ENCODE peak calls at places on chromosome 14, in six cellular contexts. G, T, X, R, O and U are unnamed samples.

GRCh38 chr14:90109858-90110257 is 48.1 kb downstream of the KCNK13 start:
- DNase-seq in G (no peak), T (no peak), X (no peak), R (no peak), O (no peak), U (no peak)

GRCh38 chr14:85131523-85131922 is 398.4 kb upstream of the FLRT2 start:
- DNase-seq in G (no peak), T (no peak), X (no peak), R (no peak), O (peak), U (no peak)

GRCh38 chr14:46964378-46964777 is 312.8 kb upstream of the RPL10L start:
- DNase-seq in G (no peak), T (no peak), X (no peak), R (no peak), O (no peak), U (no peak)

GRCh38 chr14:68471029-68471963 is 321.6 kb downstream of the ZFP36L1 start:
- DNase-seq in G (no peak), T (no peak), X (no peak), R (no peak), O (peak), U (no peak)

GRCh38 chr14:100873083-100873482 is 30.4 kb downstream of the RTL1 start:
- DNase-seq in G (no peak), T (no peak), X (no peak), R (no peak), O (no peak), U (no peak)

GRCh38 chr14:69484444-69485113 is at the start of gene PLEKHD1:
- DNase-seq in G (no peak), T (no peak), X (no peak), R (no peak), O (no peak), U (no peak)

GRCh38 chr14:31090872-31091764 is 64.9 kb upstream of the STRN3 start:
- DNase-seq in G (no peak), T (no peak), X (peak), R (no peak), O (peak), U (peak)

GRCh38 chr14:59215353-59215752 is 26.9 kb downstream of the DAAM1 start:
- DNase-seq in G (no peak), T (no peak), X (peak), R (peak), O (peak), U (peak)

GRCh38 chr14:68669101-68669500 is 123.8 kb downstream of the ZFP36L1 start:
- DNase-seq in G (no peak), T (no peak), X (no peak), R (peak), O (peak), U (no peak)

GRCh38 chr14:22485178-22485577 is 103.8 kb downstream of the DAD1 start:
- DNase-seq in G (no peak), T (no peak), X (no peak), R (no peak), O (no peak), U (no peak)
- H3K4me3 ChIP-seq in G (no peak), T (no peak), X (no peak), R (no peak), O (no peak), U (no peak)

GRCh38 chr14:106509176-106509575 is 982.8 kb downstream of the TMEM121 start:
- DNase-seq in G (no peak), T (no peak), X (no peak), R (no peak), O (no peak), U (no peak)
- TF ChIP-seq CTCF in G (no peak), T (no peak), X (no peak), R (no peak), O (no peak), U (no peak)

GRCh38 chr14:52937306-52937705 is 13.5 kb downstream of the FERMT2 start:
- DNase-seq in G (no peak), T (no peak), X (no peak), R (no peak), O (no peak), U (no peak)

GRCh38 chr14:52934762-52935161 is 16.1 kb downstream of the FERMT2 start:
- DNase-seq in G (no peak), T (no peak), X (no peak), R (no peak), O (no peak), U (no peak)

GRCh38 chr14:52936437-52936836 is 14.4 kb downstream of the FERMT2 start:
- DNase-seq in G (no peak), T (no peak), X (no peak), R (no peak), O (no peak), U (no peak)

GRCh38 chr14:52937869-52938268 is 13.0 kb downstream of the FERMT2 start:
- DNase-seq in G (no peak), T (no peak), X (no peak), R (no peak), O (no peak), U (no peak)

DNA sequence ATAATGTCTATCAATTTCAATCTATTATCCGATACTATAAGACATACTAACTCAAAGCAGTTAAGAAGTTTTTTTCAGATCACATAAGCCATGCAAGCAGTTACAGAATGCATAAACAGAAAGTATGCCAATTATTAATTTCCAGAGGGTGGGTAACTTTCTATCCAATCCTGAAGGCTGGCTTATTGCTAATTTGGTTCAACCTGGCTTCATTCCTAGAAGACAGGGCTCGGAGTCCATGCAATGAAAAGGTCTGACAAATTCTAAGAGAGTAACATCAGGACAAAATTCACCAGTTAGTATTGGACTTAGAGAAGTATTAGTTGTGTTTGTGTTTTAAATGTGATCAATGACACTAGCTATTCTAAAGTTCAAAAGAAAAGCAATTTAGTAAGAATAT is 15.0 kb downstream of the FERMT2 start:
- DNase-seq in G (no peak), T (no peak), X (no peak), R (no peak), O (no peak), U (no peak)
- H3K4me3 ChIP-seq in G (no peak), T (no peak), X (no peak), R (no peak), O (no peak), U (no peak)

GRCh38 chr14:21846227-21846885 is 172.7 kb upstream of the OR4E1 start:
- DNase-seq in G (no peak), T (no peak), X (peak), R (no peak), O (peak), U (peak)
- TF ChIP-seq CTCF in G (peak), T (peak), X (peak), R (no peak), O (peak), U (peak)

GRCh38 chr14:96203635-96204034 is 1.0 kb upstream of the BDKRB2 start:
- DNase-seq in G (no peak), T (no peak), X (no peak), R (no peak), O (no peak), U (no peak)

GRCh38 chr14:96203116-96203515 is 1.5 kb upstream of the BDKRB2 start:
- DNase-seq in G (no peak), T (no peak), X (no peak), R (no peak), O (no peak), U (no peak)

GRCh38 chr14:96205059-96205993 is 687 bp downstream of the BDKRB2 start:
- DNase-seq in G (no peak), T (no peak), X (no peak), R (no peak), O (no peak), U (no peak)

GRCh38 chr14:96205994-96206392 is 1.4 kb downstream of the BDKRB2 start:
- DNase-seq in G (no peak), T (no peak), X (no peak), R (no peak), O (no peak), U (no peak)

DNA sequence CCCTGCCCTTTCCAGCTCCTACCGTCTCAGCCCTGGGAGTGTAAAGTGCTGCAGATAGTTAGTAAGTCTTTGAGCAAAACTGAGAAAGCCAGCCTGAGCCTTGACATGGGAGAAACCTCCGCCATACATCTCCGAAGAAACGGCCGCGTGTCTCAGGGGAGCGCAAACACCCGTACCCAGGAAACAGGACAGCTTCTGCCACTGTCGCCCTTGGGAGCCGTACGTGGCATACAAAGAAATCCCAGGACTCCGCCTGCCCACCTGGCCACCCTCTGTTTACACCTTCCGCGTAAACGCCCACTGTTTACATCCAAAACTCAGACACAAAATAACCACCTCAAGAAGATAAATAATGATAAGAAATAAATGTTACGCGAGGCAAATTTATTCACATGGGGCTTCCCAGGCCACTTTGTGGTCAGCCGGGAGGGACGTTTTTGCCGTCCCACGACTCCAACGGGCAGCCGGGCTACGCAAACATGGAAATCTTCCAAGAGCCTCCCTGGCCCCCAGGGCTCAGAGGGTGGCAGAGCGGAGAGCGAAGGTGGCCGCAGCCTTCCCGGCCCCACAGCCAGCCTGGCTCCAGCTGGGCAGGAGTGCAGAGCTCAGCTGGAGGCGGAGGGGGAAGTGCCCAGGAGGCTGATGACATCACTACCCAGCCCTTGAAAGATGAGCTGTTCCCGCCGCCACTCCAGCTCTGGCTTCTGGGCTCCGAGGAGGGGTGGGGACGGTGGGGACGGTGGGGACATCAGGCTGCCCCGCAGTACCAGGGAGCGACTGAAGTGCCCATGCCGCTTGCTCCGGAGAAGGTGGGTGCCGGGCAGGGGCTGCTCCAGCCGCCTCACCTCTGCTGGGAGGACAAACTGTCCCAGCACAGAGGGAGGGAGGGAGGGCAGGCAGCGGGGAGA is at the start of gene BDKRB2:
- DNase-seq in G (peak), T (no peak), X (peak), R (peak), O (peak), U (peak)
- H3K4me3 ChIP-seq in G (peak), T (peak), X (peak), R (peak), O (peak), U (peak)

GRCh38 chr14:60248697-60249314 is at the start of gene PPM1A:
- DNase-seq in G (peak), T (peak), X (peak), R (peak), O (peak), U (peak)
- TF ChIP-seq CTCF in G (no peak), T (no peak), X (no peak), R (no peak), O (no peak), U (no peak)

GRCh38 chr14:49583629-49584028 is 2.6 kb downstream of the RPS29 start:
- DNase-seq in G (no peak), T (no peak), X (no peak), R (no peak), O (no peak), U (no peak)
- H3K4me3 ChIP-seq in G (peak), T (peak), X (no peak), R (no peak), O (no peak), U (peak)

GRCh38 chr14:36522347-36522971 is 2.4 kb upstream of the NKX2-1 start:
- DNase-seq in G (no peak), T (no peak), X (no peak), R (no peak), O (no peak), U (no peak)

GRCh38 chr14:36518586-36519430 is 1.2 kb downstream of the NKX2-1 start:
- DNase-seq in G (no peak), T (no peak), X (no peak), R (no peak), O (no peak), U (no peak)

GRCh38 chr14:36519431-36520321 is at the start of gene NKX2-1:
- DNase-seq in G (no peak), T (no peak), X (no peak), R (no peak), O (no peak), U (no peak)

GRCh38 chr14:36521598-36522345 is 1.7 kb upstream of the NKX2-1 start:
- DNase-seq in G (no peak), T (no peak), X (no peak), R (no peak), O (no peak), U (no peak)

DNA sequence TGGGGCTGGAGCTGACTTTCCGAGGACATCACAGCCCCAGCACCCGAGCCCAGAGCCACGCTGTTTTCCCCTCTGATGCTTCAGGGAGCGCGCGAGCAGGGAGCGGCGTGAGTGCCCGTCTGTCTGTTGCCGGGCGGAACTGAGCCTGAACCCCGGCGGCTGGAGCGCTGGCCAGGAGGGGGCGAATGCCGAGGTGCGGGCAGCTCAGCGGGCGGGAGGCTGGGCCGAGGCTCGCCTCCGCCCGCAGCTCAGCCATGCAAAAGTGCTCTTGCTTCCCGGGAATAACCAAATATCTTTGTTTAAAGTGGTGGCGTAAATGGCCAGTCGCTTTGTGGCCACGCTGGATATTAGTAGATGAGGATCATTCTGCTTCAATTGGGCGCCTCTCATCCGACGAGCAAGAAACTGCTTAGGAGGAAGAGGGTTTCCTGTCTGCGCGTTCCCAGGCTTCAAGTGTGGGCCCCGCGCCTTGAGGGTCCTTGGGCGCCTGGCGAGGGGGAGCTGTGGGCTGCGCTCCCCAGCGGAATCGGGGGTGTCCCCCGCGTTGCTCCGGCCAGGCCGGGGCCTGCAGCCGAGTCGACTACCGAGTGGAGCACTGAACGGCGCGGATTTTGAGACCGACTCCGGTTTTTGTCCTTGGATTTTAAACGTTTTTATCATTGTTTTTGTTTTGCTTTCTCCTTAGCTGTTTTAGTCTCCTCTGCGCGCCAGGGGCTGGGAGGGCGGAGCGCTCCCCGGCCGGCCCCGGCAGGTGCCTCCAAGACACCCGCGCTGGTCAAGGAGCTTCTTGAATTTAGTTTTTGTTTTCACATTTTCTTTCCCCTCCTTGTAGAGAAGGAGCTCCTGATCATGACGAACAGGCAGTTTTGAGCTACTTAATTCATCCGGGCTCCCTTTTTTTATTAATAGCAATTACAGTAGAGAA is 831 bp upstream of the NKX2-1 start:
- DNase-seq in G (no peak), T (no peak), X (no peak), R (no peak), O (no peak), U (peak)
- TF ChIP-seq CTCF in G (peak), T (peak), X (no peak), R (no peak), O (no peak), U (no peak)

GRCh38 chr14:95317817-95318343 is 1.8 kb downstream of the CLMN start:
- DNase-seq in G (no peak), T (no peak), X (no peak), R (no peak), O (no peak), U (no peak)
- H3K4me3 ChIP-seq in G (no peak), T (peak), X (no peak), R (no peak), O (no peak), U (no peak)